ENCODE peak calls at places on chromosomes 6 and 20, in ten cellular contexts. Y is astrocyte of the spinal cord; W is AG04450; P is fibroblast of lung; F is cardiac fibroblast; R is activated T-helper 1 cell treated with anti-CD3 and anti-CD28 coated beads, Interleukin-12 subunit alpha, Interleukin-12 subunit beta, Interleukin-2, Interleukin-4 antibody, amounts not matched to agents 30 ng/mL and 10 ng/mL and 1 ng/mL, durations not matched to agents 14 hours and 24 hours and 36 hours; J is NCI-H1417 treated with DMSO at 0.1 percent for 48 hours; K is stimulated activated CD8-positive, alpha-beta memory T cell treated with anti-CD3 and anti-CD28 coated beads, Interleukin-12 subunit alpha, Interleukin-12 subunit beta, amount 100 ng/mL, for 4 hours; V is activated CD8-positive, alpha-beta memory T cell treated with anti-CD3 and anti-CD28 coated beads for 24 hours; E is ELF-1. Q is an unnamed sample.

GRCh38 chr6:150761771-150762170 is 103.7 kb upstream of the MTHFD1L start:
- DNase-seq in K (no peak), P (no peak), V (no peak), W (no peak), R (no peak), Y (no peak), J (no peak), F (no peak), E (no peak), Q (no peak)

GRCh38 chr6:133337312-133337711 is 96.2 kb downstream of the EYA4 start:
- DNase-seq in V (no peak), W (peak; percentile 39), R (no peak), K (no peak), E (no peak), J (no peak), P (peak; percentile 87), Y (no peak), F (peak; percentile 38), Q (no peak)

GRCh38 chr20:46117704-46118467 is at the start of gene CD40:
- DNase-seq in V (peak; percentile 86), Y (peak; percentile 59), P (peak; percentile 59), F (peak; percentile 79), E (peak; percentile 91), R (peak; percentile 60), J (no peak), K (peak; percentile 60), W (no peak), Q (peak; percentile 61)

GRCh38 chr6:105862936-105863603 is 223.1 kb upstream of the PRDM1 start:
- DNase-seq in E (no peak), K (no peak), Y (no peak), F (no peak), J (no peak), R (no peak), V (no peak), W (no peak), P (no peak), Q (no peak)

GRCh38 chr20:63366658-63367360 is 5.7 kb upstream of the CHRNA4 start:
- DNase-seq in E (no peak), J (no peak), W (no peak), K (no peak), V (no peak), R (no peak), F (no peak), Y (no peak), P (no peak), Q (no peak)

GRCh38 chr6:75113446-75113845 is 92.4 kb downstream of the COL12A1 start:
- DNase-seq in K (no peak), Y (no peak), E (no peak), J (no peak), W (no peak), V (no peak), P (peak; percentile 31), R (no peak), F (no peak), Q (no peak)

GRCh38 chr6:32977272-32977952 is 9.0 kb downstream of the BRD2 start:
- DNase-seq in Y (no peak), V (no peak), P (no peak), R (no peak), F (no peak), E (no peak), W (no peak), K (no peak), J (no peak), Q (no peak)

GRCh38 chr6:166343157-166343502 is 785 bp upstream of the SFT2D1 start:
- DNase-seq in K (no peak), P (no peak), R (no peak), V (no peak), J (no peak), F (no peak), E (no peak), W (no peak), Y (no peak), Q (no peak)

GRCh38 chr6:1479095-1479494 is 89.7 kb downstream of the FOXF2 start:
- DNase-seq in V (no peak), F (peak; percentile 58), W (no peak), R (no peak), K (no peak), P (peak; percentile 93), Y (peak; percentile 64), J (no peak), E (no peak), Q (no peak)

GRCh38 chr6:44284119-44284518 is 13.9 kb downstream of the TMEM151B start:
- DNase-seq in W (no peak), P (no peak), V (no peak), F (no peak), J (no peak), Y (no peak), K (no peak), R (no peak), E (no peak), Q (no peak)

GRCh38 chr20:59992531-59992930 is 34.3 kb downstream of the CDH26 start:
- DNase-seq in V (no peak), J (peak; percentile 35), P (peak; percentile 31), R (no peak), F (peak; percentile 22), K (no peak), W (no peak), E (no peak), Y (no peak), Q (no peak)

GRCh38 chr6:142659661-142660060 is 285.3 kb downstream of the HIVEP2 start:
- DNase-seq in Y (no peak), R (no peak), J (no peak), E (no peak), P (no peak), K (no peak), W (no peak), V (no peak), F (no peak), Q (no peak)

GRCh38 chr6:127518710-127519468 is at the start of gene MTCL3:
- DNase-seq in F (peak; percentile 81), P (peak; percentile 68), R (peak; percentile 36), K (peak; percentile 3), J (peak; percentile 78), E (peak; percentile 18), V (peak; percentile 74), W (no peak), Y (peak; percentile 81), Q (no peak)

GRCh38 chr6:170172406-170172805 is 118.5 kb downstream of the DLL1 start:
- DNase-seq in P (no peak), F (no peak), R (no peak), Y (no peak), W (no peak), V (no peak), K (no peak), J (no peak), E (peak; percentile 0), Q (no peak)

GRCh38 chr6:110543106-110543505 is 66.7 kb upstream of the SLC22A16 start:
- DNase-seq in V (no peak), E (no peak), R (no peak), P (no peak), J (no peak), Y (no peak), F (no peak), K (no peak), W (no peak), Q (no peak)

GRCh38 chr6:107144014-107144413 is 28.7 kb upstream of the BEND3 start:
- DNase-seq in P (no peak), F (no peak), W (no peak), E (no peak), J (no peak), R (no peak), Y (no peak), K (no peak), V (no peak), Q (no peak)

GRCh38 chr6:90938116-90938515 is 351.2 kb upstream of the MAP3K7 start:
- DNase-seq in E (no peak), Y (no peak), F (no peak), J (no peak), V (no peak), P (peak; percentile 0), W (no peak), R (no peak), K (no peak), Q (no peak)

GRCh38 chr20:59071224-59071623 is 28.6 kb upstream of the PRELID3B start:
- DNase-seq in E (no peak), F (no peak), P (no peak), Y (no peak), K (no peak), W (no peak), V (no peak), R (no peak), J (no peak), Q (peak; percentile 19)

GRCh38 chr6:123551939-123552707 is 84.6 kb downstream of the TRDN start:
- DNase-seq in F (no peak), Y (peak; percentile 63), V (no peak), J (no peak), R (no peak), P (no peak), E (no peak), K (no peak), W (no peak), Q (no peak)

GRCh38 chr6:13181398-13181797 is 146.9 kb downstream of the TBC1D7 start:
- DNase-seq in W (no peak), V (no peak), E (peak; percentile 24), R (no peak), Y (no peak), F (no peak), J (no peak), K (no peak), P (no peak), Q (no peak)

GRCh38 chr20:33866398-33867079 is 55.4 kb downstream of the CHMP4B start:
- DNase-seq in Y (no peak), F (no peak), J (no peak), K (no peak), E (peak; percentile 20), P (no peak), R (no peak), W (no peak), V (no peak), Q (no peak)

GRCh38 chr20:56808732-56809131 is 179.6 kb downstream of the TFAP2C start:
- DNase-seq in J (no peak), P (no peak), K (no peak), R (no peak), V (no peak), F (no peak), W (no peak), E (peak; percentile 58), Y (no peak), Q (no peak)

GRCh38 chr6:52733172-52733571 is 30.1 kb downstream of the GSTA2 start:
- DNase-seq in K (no peak), P (no peak), Y (no peak), W (no peak), V (no peak), E (no peak), F (no peak), R (no peak), J (no peak), Q (no peak)

GRCh38 chr6:148835920-148836441 is 89.2 kb downstream of the UST start:
- DNase-seq in Y (peak; percentile 75), W (peak; percentile 83), E (no peak), J (no peak), R (no peak), V (no peak), F (peak; percentile 83), K (no peak), P (peak; percentile 91), Q (no peak)

GRCh38 chr20:59220161-59220560 is 56.5 kb downstream of the ZNF831 start:
- DNase-seq in F (no peak), V (no peak), Y (no peak), E (no peak), J (no peak), K (no peak), P (no peak), R (no peak), W (no peak), Q (no peak)

GRCh38 chr20:59683181-59683580 is 78.8 kb downstream of the PHACTR3 start:
- DNase-seq in F (no peak), P (no peak), R (no peak), K (no peak), V (no peak), J (no peak), E (no peak), Y (no peak), W (no peak), Q (no peak)

GRCh38 chr20:15547109-15547508 is 1026.1 kb downstream of the KIF16B start:
- DNase-seq in F (no peak), J (no peak), R (no peak), W (no peak), K (no peak), V (no peak), Y (no peak), P (no peak), E (no peak), Q (no peak)

GRCh38 chr6:159068904-159069578 is 24.2 kb upstream of the TAGAP start:
- DNase-seq in P (no peak), J (no peak), F (no peak), W (no peak), R (no peak), K (no peak), Y (no peak), E (peak; percentile 36), V (no peak), Q (no peak)